ENCODE peak calls at places on chromosomes 6 and 20, in six cellular contexts. Q is M059J; I is activated T-helper 1 cell treated with anti-CD3 and anti-CD28 coated beads, Interleukin-12 subunit alpha, Interleukin-12 subunit beta, Interleukin-2, Interleukin-4 antibody, amounts not matched to agents 30 ng/mL and 10 ng/mL and 1 ng/mL, durations not matched to agents 14 hours and 24 hours and 36 hours; D is effector memory CD4-positive, alpha-beta T cell; V is stromal cell of bone marrow; P is stimulated activated CD4-positive, alpha-beta T cell treated with anti-CD3 and anti-CD28 coated beads, Interleukin-15, amount 100 ng/mL, for 24 hours. A is an unnamed sample.
A peak's percentile ranks its signal among the peaks of the same experiment; 100 is the strongest.

GRCh38 chr6:52361945-52362442 is at the start of gene PAQR8:
- DNase-seq in Q (peak; percentile 67), D (peak; percentile 73), V (peak; percentile 27), P (peak; percentile 88), I (peak; percentile 75), A (peak; percentile 87)

GRCh38 chr20:11676618-11677289 is 240.9 kb upstream of the BTBD3 start:
- DNase-seq in D (no peak), I (no peak), Q (peak; percentile 67), P (peak; percentile 38), V (peak; percentile 9), A (peak; percentile 61)

GRCh38 chr6:121645100-121645745 is 209.8 kb downstream of the GJA1 start:
- DNase-seq in P (no peak), D (no peak), I (no peak), V (no peak), Q (peak; percentile 20), A (no peak)

GRCh38 chr6:36556281-36556680 is 9.0 kb upstream of the STK38 start:
- DNase-seq in I (no peak), V (no peak), Q (no peak), D (no peak), P (no peak), A (no peak)

GRCh38 chr20:50848846-50849673 is 54.2 kb downstream of the BCAS4 start:
- DNase-seq in D (no peak), V (no peak), P (no peak), I (no peak), Q (peak; percentile 22), A (no peak)

GRCh38 chr6:7479801-7480266 is 61.6 kb upstream of the DSP start:
- DNase-seq in I (no peak), D (no peak), V (peak; percentile 54), P (no peak), Q (peak; percentile 90), A (no peak)

GRCh38 chr6:19492631-19493030 is 344.5 kb upstream of the ID4 start:
- DNase-seq in Q (peak; percentile 44), V (no peak), I (no peak), P (no peak), D (no peak), A (no peak)

GRCh38 chr6:77353129-77353528 is 110.2 kb downstream of the HTR1B start:
- DNase-seq in D (no peak), I (no peak), Q (no peak), P (no peak), V (no peak), A (no peak)

GRCh38 chr6:2237001-2237400 is 8.4 kb downstream of the GMDS start:
- DNase-seq in D (no peak), Q (peak; percentile 96), V (peak; percentile 93), I (no peak), P (no peak), A (no peak)

GRCh38 chr6:137641474-137642077 is 147.4 kb upstream of the OLIG3 start:
- DNase-seq in D (peak; percentile 21), I (peak; percentile 49), P (peak; percentile 73), V (peak; percentile 72), Q (peak; percentile 80), A (peak; percentile 88)

GRCh38 chr20:309306-309840 is 12.0 kb downstream of the ZCCHC3 start:
- DNase-seq in D (no peak), V (no peak), I (no peak), Q (peak; percentile 81), P (no peak), A (no peak)

GRCh38 chr6:135358251-135358821 is 139.2 kb downstream of the AHI1 start:
- DNase-seq in P (no peak), V (peak; percentile 92), D (no peak), I (no peak), Q (peak; percentile 89), A (no peak)

GRCh38 chr6:100304575-100304974 is 160.1 kb downstream of the SIM1 start:
- DNase-seq in P (no peak), V (no peak), D (no peak), Q (peak; percentile 42), I (no peak), A (no peak)

GRCh38 chr6:109523478-109523877 is 40.5 kb upstream of the ZBTB24 start:
- DNase-seq in I (no peak), Q (peak; percentile 91), V (peak; percentile 92), D (no peak), P (no peak), A (no peak)

GRCh38 chr20:51016521-51016920 is 6.4 kb downstream of the KCNG1 start:
- DNase-seq in Q (no peak), I (no peak), P (no peak), V (no peak), D (no peak), A (no peak)

GRCh38 chr20:45918182-45918737 is 6.3 kb upstream of the PLTP start:
- DNase-seq in Q (no peak), I (no peak), P (no peak), D (no peak), V (no peak), A (no peak)

GRCh38 chr20:10610266-10610665 is 63.5 kb downstream of the JAG1 start:
- DNase-seq in Q (no peak), P (no peak), D (no peak), V (no peak), I (no peak), A (no peak)

GRCh38 chr6:5173862-5174643 is 86.7 kb downstream of the LYRM4 start:
- DNase-seq in V (no peak), I (peak; percentile 63), Q (no peak), P (peak; percentile 60), D (peak; percentile 16), A (peak; percentile 63)

A was measured in globus pallidus.